ENCODE peak calls at places on chromosome 20, in five cellular contexts. Q, C, R, T and A are unnamed samples.

GRCh38 chr20:21100590-21101452 is 5.3 kb downstream of the LINC00237 start:
- DNase-seq in C (no peak), R (no peak), Q (peak), T (no peak), A (no peak)

GRCh38 chr20:40525356-40525755 is 163.7 kb downstream of the MAFB start:
- DNase-seq in Q (no peak), C (no peak), T (no peak), R (no peak), A (no peak)

GRCh38 chr20:38937978-38938473 is 11.8 kb downstream of the FAM83D start:
- DNase-seq in T (no peak), C (no peak), R (no peak), Q (no peak), A (no peak)

GRCh38 chr20:12605751-12606150 is 403.0 kb upstream of the SPTLC3 start:
- DNase-seq in T (no peak), R (no peak), Q (no peak), C (no peak), A (no peak)

GRCh38 chr20:11849976-11850670 is 67.6 kb upstream of the BTBD3 start:
- DNase-seq in T (no peak), Q (no peak), C (no peak), R (peak), A (no peak)

GRCh38 chr20:47672166-47672565 is 113.1 kb downstream of the SULF2 start:
- DNase-seq in Q (peak), R (no peak), T (no peak), C (no peak), A (no peak)

GRCh38 chr20:62717933-62718332 is 9.3 kb downstream of the NTSR1 start:
- DNase-seq in Q (no peak), R (no peak), T (no peak), C (peak), A (no peak)

GRCh38 chr20:46307139-46307998 is 929 bp downstream of the CDH22 start:
- DNase-seq in C (peak), T (peak), Q (peak), R (no peak), A (peak)

GRCh38 chr20:21421601-21422236 is 24.4 kb upstream of the NKX2-4 start:
- DNase-seq in C (no peak), Q (no peak), R (no peak), T (no peak), A (no peak)

GRCh38 chr20:63082308-63082938 is 75.7 kb upstream of the BHLHE23 start:
- DNase-seq in R (no peak), Q (peak), C (peak), T (peak), A (peak)

GRCh38 chr20:10185741-10186558 is 32.7 kb upstream of the SNAP25 start:
- DNase-seq in Q (no peak), C (no peak), R (no peak), T (peak), A (peak)

GRCh38 chr20:61252601-61253263 is 671 bp downstream of the CDH4 start:
- DNase-seq in Q (no peak), T (no peak), C (no peak), R (no peak), A (no peak)

GRCh38 chr20:20843982-20844381 is 131.5 kb upstream of the RALGAPA2 start:
- DNase-seq in Q (no peak), T (peak), C (no peak), R (no peak), A (no peak)

GRCh38 chr20:15847415-15847814 is 725.8 kb downstream of the KIF16B start:
- DNase-seq in T (no peak), Q (no peak), C (no peak), R (no peak), A (no peak)

DNA sequence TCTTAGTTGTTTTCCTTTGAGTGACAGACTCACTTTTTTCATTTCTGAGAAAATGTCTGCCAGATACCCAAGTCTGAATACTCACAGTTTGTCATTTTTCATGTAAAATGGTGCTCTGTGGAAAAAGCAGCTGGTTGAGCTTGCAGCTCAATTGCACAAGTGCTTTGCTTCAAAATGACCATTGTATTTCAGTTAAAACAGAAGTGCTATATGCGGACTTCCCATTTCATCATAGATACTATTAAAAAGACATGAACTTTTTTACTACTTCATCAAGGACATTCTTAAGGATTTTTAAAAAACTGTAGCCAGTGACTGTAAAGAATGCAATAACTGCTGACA is 61.5 kb downstream of the KCNS1 start:
- DNase-seq in T (no peak), Q (no peak), R (no peak), C (no peak), A (no peak)
- H3K4me3 ChIP-seq in T (no peak), Q (no peak), R (no peak), C (no peak), A (no peak)

DNA sequence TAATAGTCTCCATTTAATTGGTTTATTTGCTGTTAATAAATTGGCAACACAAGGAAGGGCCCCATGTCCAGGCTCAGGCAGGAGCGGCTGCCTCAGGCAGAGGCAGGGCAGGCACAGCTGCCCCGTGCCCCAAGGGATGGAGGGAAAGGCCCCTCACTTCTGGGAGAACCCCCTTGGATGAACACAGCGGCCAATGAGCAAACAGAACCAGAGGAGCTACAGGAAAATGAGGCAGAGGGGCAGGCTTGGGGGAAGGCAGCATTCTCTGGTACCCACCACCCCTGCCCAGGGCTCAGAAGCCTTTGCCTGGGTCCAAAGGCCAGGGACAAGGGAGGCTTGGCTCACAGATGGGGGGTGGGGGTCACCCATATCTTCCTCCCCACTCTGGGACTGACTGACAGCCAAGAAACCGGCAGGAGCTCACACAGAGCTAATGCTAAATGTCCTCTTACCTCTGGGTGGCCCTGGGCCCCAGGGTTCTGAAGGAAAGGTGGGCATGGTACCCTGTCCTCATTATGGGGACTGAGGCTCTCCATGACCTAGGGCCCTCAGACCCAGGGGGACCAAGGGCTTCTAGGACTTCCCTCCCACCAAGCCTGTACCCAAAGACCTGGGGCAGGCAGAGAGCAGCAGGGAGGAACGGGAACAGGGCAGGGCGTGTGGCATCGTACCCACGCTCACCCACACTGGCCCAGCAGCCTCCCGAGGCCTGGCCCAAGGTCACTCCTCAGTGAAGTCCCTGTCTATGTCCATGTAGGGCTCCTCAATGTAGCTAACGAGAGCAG is 47.0 kb downstream of the MYH7B start:
- DNase-seq in T (no peak), Q (peak), C (peak), R (no peak), A (no peak)
- TF ChIP-seq CTCF in T (no peak), Q (no peak), C (no peak), R (no peak), A (no peak)

GRCh38 chr20:36859282-36859555 is 16.7 kb upstream of the TLDC2 start:
- DNase-seq in C (no peak), R (no peak), T (no peak), Q (no peak), A (no peak)

GRCh38 chr20:36856691-36857635 is 19.0 kb upstream of the TLDC2 start:
- DNase-seq in R (no peak), Q (peak), T (no peak), C (no peak), A (no peak)

GRCh38 chr20:36855241-36855657 is 20.7 kb upstream of the TLDC2 start:
- DNase-seq in C (no peak), Q (no peak), T (no peak), R (no peak), A (no peak)

GRCh38 chr20:36854343-36855240 is 21.3 kb upstream of the TLDC2 start:
- DNase-seq in C (no peak), Q (no peak), T (no peak), R (no peak), A (no peak)

GRCh38 chr20:36856196-36856595 is 19.7 kb upstream of the TLDC2 start:
- DNase-seq in C (no peak), Q (no peak), T (no peak), R (no peak), A (no peak)
- H3K27ac ChIP-seq in C (peak), Q (peak), T (peak), R (no peak), A (no peak)

GRCh38 chr20:17365831-17366230 is 139.0 kb downstream of the PCSK2 start:
- DNase-seq in R (no peak), C (no peak), T (no peak), Q (no peak), A (no peak)

GRCh38 chr20:17358854-17359253 is 132.0 kb downstream of the PCSK2 start:
- DNase-seq in Q (no peak), C (no peak), R (no peak), T (no peak), A (no peak)

GRCh38 chr20:17369506-17369905 is 142.7 kb downstream of the PCSK2 start:
- DNase-seq in Q (no peak), R (no peak), T (no peak), C (no peak), A (no peak)

GRCh38 chr20:17364681-17365080 is 137.8 kb downstream of the PCSK2 start:
- DNase-seq in R (no peak), C (no peak), Q (no peak), T (no peak), A (no peak)
- H3K4me3 ChIP-seq in R (no peak), C (no peak), Q (no peak), T (no peak), A (no peak)

DNA sequence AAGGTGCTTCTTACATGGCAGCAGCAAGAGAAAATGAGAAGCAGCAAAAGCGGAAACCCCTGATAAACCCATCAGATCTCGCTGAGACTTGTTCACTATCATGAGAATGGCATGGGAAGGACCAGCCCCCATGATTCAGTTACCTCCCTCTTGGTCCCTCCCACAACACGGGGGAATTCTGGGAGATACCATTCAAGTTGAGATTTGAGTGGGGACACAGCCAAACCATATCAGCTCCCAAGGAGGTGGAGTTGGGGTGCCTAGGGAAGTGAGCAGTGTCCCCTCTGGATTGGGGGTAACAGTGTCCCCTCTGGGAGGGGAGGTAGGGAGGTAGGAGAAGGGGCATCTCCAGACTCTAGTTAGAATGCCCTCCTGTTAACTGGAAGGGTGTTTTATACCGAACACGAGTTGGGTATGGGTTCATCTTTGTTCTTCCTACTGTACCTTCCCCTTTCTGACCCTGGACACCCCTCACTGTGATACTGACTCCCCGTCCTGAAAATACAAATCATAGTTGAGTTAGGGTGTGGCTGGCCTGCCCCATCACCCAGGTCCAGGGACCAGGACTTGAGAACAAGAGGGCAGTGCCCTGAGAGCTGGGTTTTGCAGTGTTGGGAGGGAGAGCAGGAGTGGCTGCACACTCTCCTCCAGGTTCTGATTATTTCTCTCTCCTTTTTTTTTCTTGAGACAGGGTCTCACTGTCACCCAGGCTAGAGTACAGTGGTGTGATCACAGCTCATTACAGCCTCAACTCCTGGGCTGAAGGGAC is 62.0 kb downstream of the EFCAB8 start:
- DNase-seq in C (no peak), R (no peak), Q (no peak), T (peak), A (no peak)
- TF ChIP-seq CTCF in C (no peak), R (no peak), Q (no peak), T (no peak), A (no peak)

DNA sequence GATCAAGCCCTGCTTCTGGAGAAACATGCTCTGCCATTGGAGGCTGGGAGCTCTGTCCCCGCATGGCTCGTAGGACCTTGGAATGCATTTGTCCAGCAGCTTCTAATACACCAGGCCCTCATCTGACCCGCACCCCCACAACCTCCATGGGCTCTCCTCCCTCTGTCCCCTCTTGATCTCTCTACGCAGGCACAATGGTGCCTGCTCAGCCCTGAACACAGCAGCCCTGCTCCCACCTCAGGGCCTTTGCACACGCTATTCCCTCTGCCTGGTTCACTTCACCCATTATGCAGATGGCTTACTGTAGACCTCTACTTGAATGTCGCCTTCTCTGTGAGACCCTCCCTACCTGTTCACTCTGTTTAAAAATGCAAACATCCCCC is 27.0 kb upstream of the PTGIS start:
- DNase-seq in C (no peak), R (no peak), Q (no peak), T (no peak), A (no peak)
- H3K27ac ChIP-seq in C (peak), R (no peak), Q (peak), T (peak), A (no peak)